ENCODE peak calls at places on chromosomes 4 and X, in ten cellular contexts. One of them, this sample, is unnamed.

GRCh38 chr4:145734576-145735329 is 54.8 kb downstream of the C4orf51 start:
- DNase-seq in OCI-LY7: no peak
- DNase-seq in stomach: peak; percentile 62
- DNase-seq in fibroblast of lung: peak; percentile 99
- DNase-seq in pancreas: peak; percentile 63
- DNase-seq in HepG2: peak; percentile 36
- DNase-seq in transverse colon: peak; percentile 61
- DNase-seq in lower lobe of right lung: peak; percentile 59
- DNase-seq in tibial artery: peak; percentile 95
- DNase-seq in IMR-90: peak; percentile 96
- DNase-seq in this sample: peak; percentile 67

GRCh38 chrX:426881-427280 is 40.2 kb upstream of the PPP2R3B start:
- DNase-seq in OCI-LY7: no peak
- DNase-seq in stomach: no peak
- DNase-seq in fibroblast of lung: peak; percentile 13
- DNase-seq in pancreas: no peak
- DNase-seq in HepG2: no peak
- DNase-seq in transverse colon: no peak
- DNase-seq in lower lobe of right lung: peak; percentile 6
- DNase-seq in tibial artery: no peak
- DNase-seq in IMR-90: no peak
- DNase-seq in this sample: no peak

GRCh38 chr4:23631255-23631950 is 258.4 kb downstream of the PPARGC1A start:
- DNase-seq in OCI-LY7: no peak
- DNase-seq in stomach: no peak
- DNase-seq in fibroblast of lung: no peak
- DNase-seq in pancreas: no peak
- DNase-seq in HepG2: no peak
- DNase-seq in transverse colon: peak; percentile 14
- DNase-seq in lower lobe of right lung: no peak
- DNase-seq in tibial artery: no peak
- DNase-seq in IMR-90: no peak
- DNase-seq in this sample: no peak

GRCh38 chrX:100745806-100746537 is 14.1 kb upstream of the SYTL4 start:
- DNase-seq in OCI-LY7: no peak
- DNase-seq in stomach: no peak
- DNase-seq in fibroblast of lung: no peak
- DNase-seq in pancreas: no peak
- DNase-seq in HepG2: no peak
- DNase-seq in transverse colon: peak; percentile 60
- DNase-seq in lower lobe of right lung: no peak
- DNase-seq in tibial artery: no peak
- DNase-seq in IMR-90: no peak
- DNase-seq in this sample: peak; percentile 52

GRCh38 chr4:176376032-176376614 is 56.4 kb downstream of the SPCS3 start:
- DNase-seq in OCI-LY7: peak; percentile 33
- DNase-seq in stomach: no peak
- DNase-seq in fibroblast of lung: peak; percentile 23
- DNase-seq in pancreas: no peak
- DNase-seq in HepG2: no peak
- DNase-seq in transverse colon: no peak
- DNase-seq in lower lobe of right lung: no peak
- DNase-seq in tibial artery: no peak
- DNase-seq in IMR-90: peak; percentile 53
- DNase-seq in this sample: no peak

GRCh38 chrX:56726609-56727008 is 2.4 kb upstream of the NBDY start:
- DNase-seq in OCI-LY7: peak; percentile 62
- DNase-seq in stomach: no peak
- DNase-seq in fibroblast of lung: peak; percentile 51
- DNase-seq in pancreas: no peak
- DNase-seq in HepG2: peak; percentile 41
- DNase-seq in transverse colon: no peak
- DNase-seq in lower lobe of right lung: no peak
- DNase-seq in tibial artery: no peak
- DNase-seq in IMR-90: peak; percentile 61
- DNase-seq in this sample: no peak

GRCh38 chr4:6379787-6380745 is 92.3 kb downstream of the PPP2R2C start:
- DNase-seq in OCI-LY7: no peak
- DNase-seq in stomach: no peak
- DNase-seq in fibroblast of lung: no peak
- DNase-seq in pancreas: peak; percentile 11
- DNase-seq in HepG2: no peak
- DNase-seq in transverse colon: no peak
- DNase-seq in lower lobe of right lung: peak; percentile 22
- DNase-seq in tibial artery: no peak
- DNase-seq in IMR-90: no peak
- DNase-seq in this sample: peak; percentile 50

GRCh38 chr4:110532901-110533589 is 57.1 kb downstream of the ENPEP start:
- DNase-seq in OCI-LY7: no peak
- DNase-seq in stomach: no peak
- DNase-seq in fibroblast of lung: peak; percentile 69
- DNase-seq in pancreas: no peak
- DNase-seq in HepG2: no peak
- DNase-seq in transverse colon: no peak
- DNase-seq in lower lobe of right lung: no peak
- DNase-seq in tibial artery: no peak
- DNase-seq in IMR-90: no peak
- DNase-seq in this sample: no peak

GRCh38 chr4:121642292-121642691 is 54.5 kb downstream of the ANXA5 start:
- DNase-seq in OCI-LY7: no peak
- DNase-seq in stomach: no peak
- DNase-seq in fibroblast of lung: peak; percentile 16
- DNase-seq in pancreas: no peak
- DNase-seq in HepG2: no peak
- DNase-seq in transverse colon: no peak
- DNase-seq in lower lobe of right lung: no peak
- DNase-seq in tibial artery: no peak
- DNase-seq in IMR-90: peak; percentile 28
- DNase-seq in this sample: no peak

GRCh38 chrX:110866421-110866820 is 70.8 kb upstream of the CHRDL1 start:
- DNase-seq in OCI-LY7: no peak
- DNase-seq in stomach: no peak
- DNase-seq in fibroblast of lung: no peak
- DNase-seq in pancreas: no peak
- DNase-seq in HepG2: no peak
- DNase-seq in transverse colon: no peak
- DNase-seq in lower lobe of right lung: no peak
- DNase-seq in tibial artery: no peak
- DNase-seq in IMR-90: no peak
- DNase-seq in this sample: no peak
- H3K27ac ChIP-seq in OCI-LY7: no peak overlapping the region
- H3K27ac ChIP-seq in stomach: no peak overlapping the region
- H3K27ac ChIP-seq in fibroblast of lung: no peak overlapping the region
- H3K27ac ChIP-seq in pancreas: no peak overlapping the region
- H3K27ac ChIP-seq in HepG2: no peak overlapping the region
- H3K27ac ChIP-seq in transverse colon: no peak overlapping the region
- H3K27ac ChIP-seq in lower lobe of right lung: no peak overlapping the region
- H3K27ac ChIP-seq in tibial artery: no peak overlapping the region
- H3K27ac ChIP-seq in IMR-90: no peak overlapping the region
- H3K27ac ChIP-seq in this sample: no peak overlapping the region

GRCh38 chr4:20254517-20255250 is 3.0 kb downstream of the SLIT2 start:
- DNase-seq in OCI-LY7: no peak
- DNase-seq in stomach: no peak
- DNase-seq in fibroblast of lung: peak; percentile 64
- DNase-seq in pancreas: peak; percentile 23
- DNase-seq in HepG2: no peak
- DNase-seq in transverse colon: no peak
- DNase-seq in lower lobe of right lung: peak; percentile 46
- DNase-seq in tibial artery: peak; percentile 70
- DNase-seq in IMR-90: peak; percentile 39
- DNase-seq in this sample: peak; percentile 78

GRCh38 chr4:20255251-20255586 is 3.5 kb downstream of the SLIT2 start:
- DNase-seq in OCI-LY7: no peak
- DNase-seq in stomach: no peak
- DNase-seq in fibroblast of lung: no peak
- DNase-seq in pancreas: no peak
- DNase-seq in HepG2: no peak
- DNase-seq in transverse colon: no peak
- DNase-seq in lower lobe of right lung: no peak
- DNase-seq in tibial artery: no peak
- DNase-seq in IMR-90: no peak
- DNase-seq in this sample: no peak

GRCh38 chr4:20256381-20256881 is 4.7 kb downstream of the SLIT2 start:
- DNase-seq in OCI-LY7: no peak
- DNase-seq in stomach: no peak
- DNase-seq in fibroblast of lung: peak; percentile 38
- DNase-seq in pancreas: no peak
- DNase-seq in HepG2: no peak
- DNase-seq in transverse colon: no peak
- DNase-seq in lower lobe of right lung: no peak
- DNase-seq in tibial artery: no peak
- DNase-seq in IMR-90: peak; percentile 35
- DNase-seq in this sample: no peak

GRCh38 chr4:20253799-20254409 is 2.2 kb downstream of the SLIT2 start:
- DNase-seq in OCI-LY7: no peak
- DNase-seq in stomach: no peak
- DNase-seq in fibroblast of lung: peak; percentile 46
- DNase-seq in pancreas: peak; percentile 44
- DNase-seq in HepG2: no peak
- DNase-seq in transverse colon: peak; percentile 12
- DNase-seq in lower lobe of right lung: peak; percentile 45
- DNase-seq in tibial artery: peak; percentile 78
- DNase-seq in IMR-90: peak; percentile 30
- DNase-seq in this sample: peak; percentile 82

DNA sequence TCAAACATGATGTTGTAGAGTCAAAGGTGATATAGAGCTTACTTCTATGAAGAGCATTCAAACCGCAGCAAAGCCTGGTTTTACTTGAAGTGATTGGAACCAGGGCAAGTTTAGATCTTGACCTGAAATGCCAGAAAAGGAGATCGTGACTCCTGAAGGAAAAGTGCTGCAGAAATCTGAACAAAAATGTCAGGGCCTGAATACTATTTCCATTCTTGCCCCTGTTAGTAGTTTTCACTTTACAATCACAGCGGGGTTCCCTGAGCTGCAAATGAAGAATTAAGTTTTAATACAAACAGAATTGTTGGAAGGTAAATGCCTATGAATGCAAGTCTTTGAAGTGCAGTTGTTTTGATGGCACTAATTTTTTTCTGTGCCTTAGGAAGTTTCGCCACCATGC is 4.1 kb downstream of the SLIT2 start:
- DNase-seq in OCI-LY7: no peak
- DNase-seq in stomach: no peak
- DNase-seq in fibroblast of lung: no peak
- DNase-seq in pancreas: no peak
- DNase-seq in HepG2: no peak
- DNase-seq in transverse colon: no peak
- DNase-seq in lower lobe of right lung: no peak
- DNase-seq in tibial artery: no peak
- DNase-seq in IMR-90: no peak
- DNase-seq in this sample: no peak
- H3K27ac ChIP-seq in OCI-LY7: no peak overlapping the region
- H3K27ac ChIP-seq in stomach: no peak overlapping the region
- H3K27ac ChIP-seq in fibroblast of lung: no peak overlapping the region
- H3K27ac ChIP-seq in pancreas: no peak overlapping the region
- H3K27ac ChIP-seq in HepG2: no peak overlapping the region
- H3K27ac ChIP-seq in transverse colon: no peak overlapping the region
- H3K27ac ChIP-seq in lower lobe of right lung: no peak overlapping the region
- H3K27ac ChIP-seq in tibial artery: peak overlapping the region; percentile 56
- H3K27ac ChIP-seq in IMR-90: no peak overlapping the region
- H3K27ac ChIP-seq in this sample: no peak overlapping the region

DNA sequence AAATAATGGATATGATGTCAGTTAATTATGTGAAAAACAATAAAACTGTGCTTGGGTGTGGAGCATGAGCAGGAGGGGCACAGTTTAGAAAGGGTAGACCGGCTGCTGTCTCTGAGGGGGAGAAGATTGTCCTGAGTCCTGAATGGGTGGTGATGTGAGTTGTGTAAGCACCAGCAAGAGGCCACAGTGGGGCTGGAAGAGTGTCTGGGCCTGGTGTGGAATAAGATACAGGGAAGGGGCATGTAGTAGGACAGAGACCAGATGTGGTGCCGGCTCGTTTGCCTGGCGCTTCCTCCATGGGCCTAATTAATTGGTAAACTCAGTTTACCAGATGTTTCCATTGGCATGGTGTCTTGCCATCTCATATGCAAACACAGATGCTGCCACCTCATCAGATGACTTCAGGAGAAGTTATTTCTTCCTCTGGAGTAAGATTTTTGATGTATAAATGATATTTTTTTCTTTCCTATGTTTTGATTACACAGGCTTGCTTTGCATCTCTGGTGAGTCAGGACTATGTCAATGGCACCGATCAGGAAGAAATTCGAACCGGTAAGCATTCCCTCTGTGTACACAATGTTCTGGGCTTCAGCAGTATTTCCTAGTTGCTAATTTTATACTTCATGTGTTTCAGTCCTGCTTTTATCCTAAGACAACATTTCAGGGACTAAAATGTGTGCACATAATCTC is 5.1 kb downstream of the MED28 start:
- DNase-seq in OCI-LY7: no peak
- DNase-seq in stomach: no peak
- DNase-seq in fibroblast of lung: no peak
- DNase-seq in pancreas: no peak
- DNase-seq in HepG2: no peak
- DNase-seq in transverse colon: no peak
- DNase-seq in lower lobe of right lung: no peak
- DNase-seq in tibial artery: no peak
- DNase-seq in IMR-90: peak; percentile 87
- DNase-seq in this sample: no peak
- H3K27ac ChIP-seq in OCI-LY7: no peak overlapping the region
- H3K27ac ChIP-seq in stomach: no peak overlapping the region
- H3K27ac ChIP-seq in fibroblast of lung: peak overlapping the region; percentile 82
- H3K27ac ChIP-seq in pancreas: no peak overlapping the region
- H3K27ac ChIP-seq in HepG2: no peak overlapping the region
- H3K27ac ChIP-seq in transverse colon: no peak overlapping the region
- H3K27ac ChIP-seq in lower lobe of right lung: no peak overlapping the region
- H3K27ac ChIP-seq in tibial artery: no peak overlapping the region
- H3K27ac ChIP-seq in IMR-90: peak overlapping the region; percentile 63
- H3K27ac ChIP-seq in this sample: peak overlapping the region; percentile 2

GRCh38 chr4:15479913-15480185 is 10.2 kb downstream of the CC2D2A start:
- DNase-seq in OCI-LY7: no peak
- DNase-seq in stomach: no peak
- DNase-seq in fibroblast of lung: peak; percentile 55
- DNase-seq in pancreas: no peak
- DNase-seq in HepG2: no peak
- DNase-seq in transverse colon: no peak
- DNase-seq in lower lobe of right lung: no peak
- DNase-seq in tibial artery: no peak
- DNase-seq in IMR-90: peak; percentile 91
- DNase-seq in this sample: no peak

GRCh38 chr4:15478724-15479088 is 9.0 kb downstream of the CC2D2A start:
- DNase-seq in OCI-LY7: no peak
- DNase-seq in stomach: no peak
- DNase-seq in fibroblast of lung: no peak
- DNase-seq in pancreas: no peak
- DNase-seq in HepG2: no peak
- DNase-seq in transverse colon: no peak
- DNase-seq in lower lobe of right lung: no peak
- DNase-seq in tibial artery: no peak
- DNase-seq in IMR-90: no peak
- DNase-seq in this sample: no peak

GRCh38 chr4:15482346-15482745 is 12.7 kb downstream of the CC2D2A start:
- DNase-seq in OCI-LY7: no peak
- DNase-seq in stomach: no peak
- DNase-seq in fibroblast of lung: no peak
- DNase-seq in pancreas: no peak
- DNase-seq in HepG2: no peak
- DNase-seq in transverse colon: no peak
- DNase-seq in lower lobe of right lung: no peak
- DNase-seq in tibial artery: no peak
- DNase-seq in IMR-90: no peak
- DNase-seq in this sample: no peak

GRCh38 chr4:15476396-15476795 is 6.7 kb downstream of the CC2D2A start:
- DNase-seq in OCI-LY7: no peak
- DNase-seq in stomach: no peak
- DNase-seq in fibroblast of lung: no peak
- DNase-seq in pancreas: no peak
- DNase-seq in HepG2: no peak
- DNase-seq in transverse colon: no peak
- DNase-seq in lower lobe of right lung: no peak
- DNase-seq in tibial artery: no peak
- DNase-seq in IMR-90: no peak
- DNase-seq in this sample: no peak

GRCh38 chr4:15479089-15479912 is 9.6 kb downstream of the CC2D2A start:
- DNase-seq in OCI-LY7: peak; percentile 44
- DNase-seq in stomach: peak; percentile 31
- DNase-seq in fibroblast of lung: peak; percentile 81
- DNase-seq in pancreas: peak; percentile 21
- DNase-seq in HepG2: peak; percentile 77
- DNase-seq in transverse colon: no peak
- DNase-seq in lower lobe of right lung: peak; percentile 43
- DNase-seq in tibial artery: peak; percentile 68
- DNase-seq in IMR-90: peak; percentile 89
- DNase-seq in this sample: peak; percentile 70
- H3K27ac ChIP-seq in OCI-LY7: no peak overlapping the region
- H3K27ac ChIP-seq in stomach: peak overlapping the region; percentile 39
- H3K27ac ChIP-seq in fibroblast of lung: peak overlapping the region; percentile 89
- H3K27ac ChIP-seq in pancreas: peak overlapping the region; percentile 39
- H3K27ac ChIP-seq in HepG2: peak overlapping the region; percentile 59
- H3K27ac ChIP-seq in transverse colon: peak overlapping the region; percentile 57
- H3K27ac ChIP-seq in lower lobe of right lung: peak overlapping the region; percentile 61
- H3K27ac ChIP-seq in tibial artery: peak overlapping the region; percentile 75
- H3K27ac ChIP-seq in IMR-90: peak overlapping the region; percentile 81
- H3K27ac ChIP-seq in this sample: peak overlapping the region; percentile 74